ENCODE peak calls at places on chromosomes 5 and 9, in five cellular contexts. U, N, M, V and O are unnamed samples.

GRCh38 chr5:50965621-50966362 is 299.4 kb downstream of the PARP8 start:
- DNase-seq in V (no peak), M (no peak), U (no peak), N (no peak), O (no peak)

GRCh38 chr5:64199425-64199824 is 33.8 kb downstream of the RNF180 start:
- DNase-seq in U (no peak), N (no peak), V (no peak), M (no peak), O (no peak)

GRCh38 chr5:143403607-143404415 is at the start of gene NR3C1:
- DNase-seq in N (peak), U (peak), M (peak), V (peak), O (peak)

GRCh38 chr5:32265902-32266301 is 46.8 kb downstream of the MTMR12 start:
- DNase-seq in M (no peak), N (no peak), U (no peak), V (no peak), O (no peak)

GRCh38 chr9:24096756-24097155 is 270.7 kb upstream of the ELAVL2 start:
- DNase-seq in U (no peak), V (no peak), M (no peak), N (no peak), O (no peak)

GRCh38 chr5:81856948-81857928 is 106.3 kb upstream of the SSBP2 start:
- DNase-seq in M (peak), N (no peak), U (no peak), V (no peak), O (peak)

GRCh38 chr9:13110766-13111400 is 168.6 kb downstream of the MPDZ start:
- DNase-seq in M (no peak), N (peak), V (no peak), U (no peak), O (no peak)

GRCh38 chr5:115778417-115778816 is 38.0 kb downstream of the CDO1 start:
- DNase-seq in V (no peak), U (no peak), M (no peak), N (peak), O (no peak)

GRCh38 chr5:157761690-157762611 is 18.4 kb downstream of the LSM11 start:
- DNase-seq in V (peak), M (peak), U (no peak), N (peak), O (peak)

GRCh38 chr5:136399512-136399911 is 34.2 kb upstream of the TRPC7 start:
- DNase-seq in N (no peak), V (no peak), M (no peak), U (no peak), O (no peak)

GRCh38 chr5:54024466-54024865 is 285.9 kb downstream of the ARL15 start:
- DNase-seq in M (no peak), U (no peak), N (no peak), V (no peak), O (no peak)

GRCh38 chr5:150122158-150122510 is 33.5 kb downstream of the PDGFRB start:
- DNase-seq in N (no peak), U (no peak), V (no peak), M (no peak), O (no peak)

GRCh38 chr9:22005083-22005699 is 3.9 kb downstream of the CDKN2B start:
- DNase-seq in U (no peak), V (no peak), M (no peak), N (no peak), O (no peak)

GRCh38 chr5:159331099-159331973 is 1.0 kb upstream of the IL12B start:
- DNase-seq in V (no peak), N (no peak), M (no peak), U (peak), O (peak)